ENCODE peak calls at places on chromosomes 2 and 18, in ten cellular contexts. One of them, this sample, is unnamed.

GRCh38 chr2:68905116-68905515 is 33.9 kb upstream of the BMP10 start:
- DNase-seq in heart left ventricle: no peak
- DNase-seq in OCI-LY7: no peak
- DNase-seq in psoas muscle: no peak
- DNase-seq in breast epithelium: no peak
- DNase-seq in CD4-positive, alpha-beta T cell: no peak
- DNase-seq in dorsolateral prefrontal cortex: no peak
- DNase-seq in hepatocyte: no peak
- DNase-seq in DND-41: no peak
- DNase-seq in spleen: no peak
- DNase-seq in this sample: no peak

GRCh38 chr2:101697124-101697793 is at the start of gene MAP4K4:
- DNase-seq in heart left ventricle: peak
- DNase-seq in OCI-LY7: peak
- DNase-seq in psoas muscle: peak
- DNase-seq in breast epithelium: peak
- DNase-seq in CD4-positive, alpha-beta T cell: peak
- DNase-seq in dorsolateral prefrontal cortex: peak
- DNase-seq in hepatocyte: peak
- DNase-seq in DND-41: peak
- DNase-seq in spleen: peak
- DNase-seq in this sample: peak

GRCh38 chr2:46875226-46875899 is 40.2 kb downstream of the MCFD2 start:
- DNase-seq in heart left ventricle: no peak
- DNase-seq in OCI-LY7: no peak
- DNase-seq in psoas muscle: no peak
- DNase-seq in breast epithelium: no peak
- DNase-seq in CD4-positive, alpha-beta T cell: no peak
- DNase-seq in dorsolateral prefrontal cortex: no peak
- DNase-seq in hepatocyte: no peak
- DNase-seq in DND-41: no peak
- DNase-seq in spleen: no peak
- DNase-seq in this sample: no peak

GRCh38 chr18:2923464-2923863 is 76.7 kb downstream of the EMILIN2 start:
- DNase-seq in heart left ventricle: no peak
- DNase-seq in OCI-LY7: no peak
- DNase-seq in psoas muscle: no peak
- DNase-seq in breast epithelium: no peak
- DNase-seq in CD4-positive, alpha-beta T cell: no peak
- DNase-seq in dorsolateral prefrontal cortex: no peak
- DNase-seq in hepatocyte: no peak
- DNase-seq in DND-41: no peak
- DNase-seq in spleen: no peak
- DNase-seq in this sample: no peak

GRCh38 chr18:6819332-6819731 is 89.8 kb downstream of the ARHGAP28 start:
- DNase-seq in heart left ventricle: no peak
- DNase-seq in OCI-LY7: no peak
- DNase-seq in psoas muscle: no peak
- DNase-seq in breast epithelium: no peak
- DNase-seq in CD4-positive, alpha-beta T cell: no peak
- DNase-seq in dorsolateral prefrontal cortex: no peak
- DNase-seq in hepatocyte: no peak
- DNase-seq in DND-41: no peak
- DNase-seq in spleen: no peak
- DNase-seq in this sample: no peak

GRCh38 chr18:58258707-58259342 is 214.8 kb downstream of the NEDD4L start:
- DNase-seq in heart left ventricle: no peak
- DNase-seq in OCI-LY7: no peak
- DNase-seq in psoas muscle: no peak
- DNase-seq in breast epithelium: no peak
- DNase-seq in CD4-positive, alpha-beta T cell: no peak
- DNase-seq in dorsolateral prefrontal cortex: no peak
- DNase-seq in hepatocyte: no peak
- DNase-seq in DND-41: no peak
- DNase-seq in spleen: no peak
- DNase-seq in this sample: no peak

GRCh38 chr18:78494686-78495085 is 484.9 kb upstream of the SALL3 start:
- DNase-seq in heart left ventricle: no peak
- DNase-seq in OCI-LY7: no peak
- DNase-seq in psoas muscle: no peak
- DNase-seq in breast epithelium: no peak
- DNase-seq in CD4-positive, alpha-beta T cell: no peak
- DNase-seq in dorsolateral prefrontal cortex: no peak
- DNase-seq in hepatocyte: no peak
- DNase-seq in DND-41: no peak
- DNase-seq in spleen: no peak
- DNase-seq in this sample: no peak

GRCh38 chr2:100470182-100470581 is at the start of gene NMS:
- DNase-seq in heart left ventricle: no peak
- DNase-seq in OCI-LY7: no peak
- DNase-seq in psoas muscle: no peak
- DNase-seq in breast epithelium: no peak
- DNase-seq in CD4-positive, alpha-beta T cell: no peak
- DNase-seq in dorsolateral prefrontal cortex: no peak
- DNase-seq in hepatocyte: no peak
- DNase-seq in DND-41: no peak
- DNase-seq in spleen: no peak
- DNase-seq in this sample: no peak

GRCh38 chr2:46284260-46284659 is 12.9 kb upstream of the EPAS1 start:
- DNase-seq in heart left ventricle: no peak
- DNase-seq in OCI-LY7: no peak
- DNase-seq in psoas muscle: no peak
- DNase-seq in breast epithelium: no peak
- DNase-seq in CD4-positive, alpha-beta T cell: no peak
- DNase-seq in dorsolateral prefrontal cortex: no peak
- DNase-seq in hepatocyte: no peak
- DNase-seq in DND-41: no peak
- DNase-seq in spleen: no peak
- DNase-seq in this sample: no peak

GRCh38 chr2:100611079-100612029 is 48.6 kb downstream of the PDCL3 start:
- DNase-seq in heart left ventricle: no peak
- DNase-seq in OCI-LY7: no peak
- DNase-seq in psoas muscle: no peak
- DNase-seq in breast epithelium: no peak
- DNase-seq in CD4-positive, alpha-beta T cell: no peak
- DNase-seq in dorsolateral prefrontal cortex: no peak
- DNase-seq in hepatocyte: no peak
- DNase-seq in DND-41: no peak
- DNase-seq in spleen: no peak
- DNase-seq in this sample: no peak

GRCh38 chr2:43278683-43279220 is 52.3 kb upstream of the ZFP36L2 start:
- DNase-seq in heart left ventricle: no peak
- DNase-seq in OCI-LY7: no peak
- DNase-seq in psoas muscle: no peak
- DNase-seq in breast epithelium: no peak
- DNase-seq in CD4-positive, alpha-beta T cell: no peak
- DNase-seq in dorsolateral prefrontal cortex: no peak
- DNase-seq in hepatocyte: no peak
- DNase-seq in DND-41: no peak
- DNase-seq in spleen: no peak
- DNase-seq in this sample: no peak

GRCh38 chr18:63346031-63346430 is 21.0 kb downstream of the KDSR start:
- DNase-seq in heart left ventricle: no peak
- DNase-seq in OCI-LY7: no peak
- DNase-seq in psoas muscle: peak
- DNase-seq in breast epithelium: no peak
- DNase-seq in CD4-positive, alpha-beta T cell: no peak
- DNase-seq in dorsolateral prefrontal cortex: no peak
- DNase-seq in hepatocyte: peak
- DNase-seq in DND-41: no peak
- DNase-seq in spleen: no peak
- DNase-seq in this sample: no peak

GRCh38 chr18:73715228-73715670 is 432.4 kb downstream of the FBXO15 start:
- DNase-seq in heart left ventricle: no peak
- DNase-seq in OCI-LY7: no peak
- DNase-seq in psoas muscle: no peak
- DNase-seq in breast epithelium: no peak
- DNase-seq in CD4-positive, alpha-beta T cell: no peak
- DNase-seq in dorsolateral prefrontal cortex: no peak
- DNase-seq in hepatocyte: no peak
- DNase-seq in DND-41: no peak
- DNase-seq in spleen: no peak
- DNase-seq in this sample: no peak
- H3K27ac ChIP-seq in heart left ventricle: no peak
- H3K27ac ChIP-seq in OCI-LY7: no peak
- H3K27ac ChIP-seq in psoas muscle: no peak
- H3K27ac ChIP-seq in breast epithelium: no peak
- H3K27ac ChIP-seq in CD4-positive, alpha-beta T cell: no peak
- H3K27ac ChIP-seq in dorsolateral prefrontal cortex: no peak
- H3K27ac ChIP-seq in hepatocyte: no peak
- H3K27ac ChIP-seq in DND-41: no peak
- H3K27ac ChIP-seq in spleen: no peak
- H3K27ac ChIP-seq in this sample: no peak

DNA sequence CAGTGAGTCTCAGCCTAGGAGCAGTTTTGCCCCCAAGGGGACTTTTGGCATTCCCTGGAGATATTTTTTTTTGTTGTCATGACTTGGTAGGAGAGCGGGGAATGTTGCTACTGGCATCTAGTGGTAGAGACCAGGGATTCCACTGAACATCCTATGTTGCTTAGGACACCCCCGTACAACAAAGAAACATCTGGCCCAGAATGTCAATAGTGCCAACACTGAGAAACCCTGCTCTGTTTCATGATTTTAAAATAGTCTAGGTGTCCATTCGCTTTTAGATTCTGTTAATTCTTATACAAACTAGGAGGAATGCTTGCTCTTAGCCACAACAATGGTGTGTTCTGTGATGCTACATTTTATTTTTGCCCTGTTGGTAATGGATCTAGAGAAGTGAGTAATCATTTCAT is 225.8 kb upstream of the SIX3 start:
- DNase-seq in heart left ventricle: no peak
- DNase-seq in OCI-LY7: peak
- DNase-seq in psoas muscle: no peak
- DNase-seq in breast epithelium: no peak
- DNase-seq in CD4-positive, alpha-beta T cell: no peak
- DNase-seq in dorsolateral prefrontal cortex: no peak
- DNase-seq in hepatocyte: peak
- DNase-seq in DND-41: peak
- DNase-seq in spleen: no peak
- DNase-seq in this sample: peak
- TF ChIP-seq CTCF in heart left ventricle: peak
- TF ChIP-seq CTCF in OCI-LY7: peak
- TF ChIP-seq CTCF in psoas muscle: peak
- TF ChIP-seq CTCF in breast epithelium: no peak
- TF ChIP-seq CTCF in CD4-positive, alpha-beta T cell: no peak
- TF ChIP-seq CTCF in dorsolateral prefrontal cortex: peak
- TF ChIP-seq CTCF in hepatocyte: peak
- TF ChIP-seq CTCF in DND-41: peak
- TF ChIP-seq CTCF in spleen: no peak
- TF ChIP-seq CTCF in this sample: peak

GRCh38 chr2:88627856-88628568 is 748 bp upstream of the EIF2AK3 start:
- DNase-seq in heart left ventricle: peak
- DNase-seq in OCI-LY7: peak
- DNase-seq in psoas muscle: peak
- DNase-seq in breast epithelium: peak
- DNase-seq in CD4-positive, alpha-beta T cell: peak
- DNase-seq in dorsolateral prefrontal cortex: peak
- DNase-seq in hepatocyte: peak
- DNase-seq in DND-41: peak
- DNase-seq in spleen: peak
- DNase-seq in this sample: peak

GRCh38 chr2:88627055-88627855 is at the start of gene EIF2AK3:
- DNase-seq in heart left ventricle: peak
- DNase-seq in OCI-LY7: peak
- DNase-seq in psoas muscle: peak
- DNase-seq in breast epithelium: peak
- DNase-seq in CD4-positive, alpha-beta T cell: peak
- DNase-seq in dorsolateral prefrontal cortex: peak
- DNase-seq in hepatocyte: peak
- DNase-seq in DND-41: peak
- DNase-seq in spleen: peak
- DNase-seq in this sample: peak

GRCh38 chr2:88624477-88624876 is 2.8 kb downstream of the EIF2AK3 start:
- DNase-seq in heart left ventricle: no peak
- DNase-seq in OCI-LY7: no peak
- DNase-seq in psoas muscle: no peak
- DNase-seq in breast epithelium: no peak
- DNase-seq in CD4-positive, alpha-beta T cell: no peak
- DNase-seq in dorsolateral prefrontal cortex: no peak
- DNase-seq in hepatocyte: no peak
- DNase-seq in DND-41: no peak
- DNase-seq in spleen: no peak
- DNase-seq in this sample: no peak

GRCh38 chr2:88628569-88628939 is 1.3 kb upstream of the EIF2AK3 start:
- DNase-seq in heart left ventricle: no peak
- DNase-seq in OCI-LY7: no peak
- DNase-seq in psoas muscle: no peak
- DNase-seq in breast epithelium: no peak
- DNase-seq in CD4-positive, alpha-beta T cell: no peak
- DNase-seq in dorsolateral prefrontal cortex: no peak
- DNase-seq in hepatocyte: no peak
- DNase-seq in DND-41: no peak
- DNase-seq in spleen: no peak
- DNase-seq in this sample: no peak

DNA sequence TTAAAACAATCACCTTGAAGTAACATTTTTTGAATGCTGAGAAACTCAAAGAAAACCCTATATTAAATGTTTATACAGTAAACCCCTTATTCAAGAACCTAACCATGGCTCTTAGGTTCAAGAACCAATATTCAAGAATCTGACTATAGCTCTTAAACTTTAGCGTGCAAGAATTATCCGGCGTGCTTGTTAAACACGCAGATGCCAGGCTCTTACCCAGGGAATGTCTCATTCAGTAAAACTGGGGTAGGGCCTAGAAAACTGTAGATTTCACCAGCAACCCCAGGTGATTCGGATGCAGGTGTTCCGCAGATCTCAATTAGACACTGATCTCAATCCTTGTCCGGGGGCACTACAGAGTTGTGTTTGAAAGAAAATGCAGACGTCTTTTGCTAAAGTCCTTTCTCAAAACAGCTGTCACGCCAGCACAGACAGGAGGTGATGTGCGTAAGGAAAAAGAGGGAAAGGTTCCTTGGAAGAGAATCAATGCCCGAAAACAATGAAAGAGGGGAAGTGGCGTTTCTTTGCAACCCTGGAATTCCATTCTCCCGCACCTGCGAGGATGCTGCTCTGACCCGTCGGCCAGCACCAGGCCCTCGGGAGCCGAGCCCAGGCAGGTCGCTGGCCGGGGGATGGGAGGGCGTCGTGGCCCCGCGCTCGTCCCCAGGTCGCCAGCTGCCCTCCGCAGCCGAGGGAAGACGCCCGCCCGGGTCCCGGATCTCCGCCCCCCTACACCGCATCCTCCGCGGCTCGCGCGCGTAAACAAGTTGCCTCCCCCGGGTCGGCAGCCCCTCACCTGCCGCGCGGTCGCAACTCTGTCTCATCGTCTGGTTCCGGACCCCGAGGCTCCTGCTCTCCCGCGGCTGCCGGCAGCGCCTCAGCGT is 851 bp downstream of the EIF2AK3 start:
- DNase-seq in heart left ventricle: peak
- DNase-seq in OCI-LY7: peak
- DNase-seq in psoas muscle: peak
- DNase-seq in breast epithelium: no peak
- DNase-seq in CD4-positive, alpha-beta T cell: peak
- DNase-seq in dorsolateral prefrontal cortex: no peak
- DNase-seq in hepatocyte: peak
- DNase-seq in DND-41: peak
- DNase-seq in spleen: peak
- DNase-seq in this sample: no peak
- H3K27ac ChIP-seq in heart left ventricle: peak
- H3K27ac ChIP-seq in OCI-LY7: peak
- H3K27ac ChIP-seq in psoas muscle: peak
- H3K27ac ChIP-seq in breast epithelium: peak
- H3K27ac ChIP-seq in CD4-positive, alpha-beta T cell: peak
- H3K27ac ChIP-seq in dorsolateral prefrontal cortex: peak
- H3K27ac ChIP-seq in hepatocyte: peak
- H3K27ac ChIP-seq in DND-41: peak
- H3K27ac ChIP-seq in spleen: peak
- H3K27ac ChIP-seq in this sample: peak

GRCh38 chr2:190277234-190278112 is 42.2 kb downstream of the HIBCH start:
- DNase-seq in heart left ventricle: no peak
- DNase-seq in OCI-LY7: peak
- DNase-seq in psoas muscle: no peak
- DNase-seq in breast epithelium: no peak
- DNase-seq in CD4-positive, alpha-beta T cell: no peak
- DNase-seq in dorsolateral prefrontal cortex: no peak
- DNase-seq in hepatocyte: peak
- DNase-seq in DND-41: peak
- DNase-seq in spleen: no peak
- DNase-seq in this sample: peak
- TF ChIP-seq CTCF in heart left ventricle: peak
- TF ChIP-seq CTCF in OCI-LY7: peak
- TF ChIP-seq CTCF in psoas muscle: peak
- TF ChIP-seq CTCF in breast epithelium: peak
- TF ChIP-seq CTCF in CD4-positive, alpha-beta T cell: peak
- TF ChIP-seq CTCF in dorsolateral prefrontal cortex: peak
- TF ChIP-seq CTCF in hepatocyte: peak
- TF ChIP-seq CTCF in DND-41: peak
- TF ChIP-seq CTCF in spleen: peak
- TF ChIP-seq CTCF in this sample: peak